ENCODE peak calls at places on chromosomes 16 and 17, in nine cellular contexts. W is cardiac muscle cell, Z is HCT116, Q is mammary epithelial cell, D is transverse colon, P is A549, B is GM12878, G is endodermal cell, Y is thoracic aorta. K is an unnamed sample. For H3K4me1, the result is how much of the 10 kb centered on the place peaks cover.

GRCh38 chr17:6507535-6507934 is 48.8 kb downstream of the PITPNM3 start:
- DNase-seq in W (no peak), Z (peak), Q (peak), D (peak), P (peak), B (no peak), G (peak), Y (no peak), K (peak)

GRCh38 chr17:35808962-35809854 is at the start of gene TAF15:
- DNase-seq in W (peak), Z (peak), Q (peak), D (peak), P (peak), B (peak), G (peak), Y (peak), K (peak)

GRCh38 chr16:2147981-2148671 is at the start of gene RAB26:
- DNase-seq in W (peak), Z (no peak), Q (peak), D (peak), P (peak), B (no peak), G (peak), Y (no peak), K (no peak)

GRCh38 chr17:27473748-27474609 is 17.7 kb downstream of the KSR1 start:
- DNase-seq in W (peak), Z (no peak), Q (no peak), D (no peak), P (no peak), B (peak), G (no peak), Y (no peak), K (no peak)

GRCh38 chr16:74635303-74635702 is 28.4 kb upstream of the GLG1 start:
- DNase-seq in W (no peak), Z (no peak), Q (no peak), D (no peak), P (no peak), B (no peak), G (no peak), Y (no peak), K (no peak)

GRCh38 chr17:37848690-37849616 is 75.3 kb upstream of the TBC1D3K start:
- DNase-seq in W (no peak), Z (peak), Q (peak), D (no peak), P (peak), B (peak), G (peak), Y (no peak), K (peak)

GRCh38 chr17:5584383-5584951 is at the start of gene NLRP1:
- DNase-seq in W (peak), Z (peak), Q (peak), D (peak), P (peak), B (peak), G (peak), Y (peak), K (peak)

GRCh38 chr16:55285586-55285985 is 38.4 kb upstream of the IRX6 start:
- DNase-seq in W (no peak), Z (no peak), Q (no peak), D (no peak), P (no peak), B (no peak), G (no peak), Y (no peak), K (no peak)

GRCh38 chr17:80475949-80476876 is at the start of gene NPTX1:
- DNase-seq in W (peak), Z (no peak), Q (no peak), D (no peak), P (peak), B (no peak), G (peak), Y (no peak), K (no peak)

DNA sequence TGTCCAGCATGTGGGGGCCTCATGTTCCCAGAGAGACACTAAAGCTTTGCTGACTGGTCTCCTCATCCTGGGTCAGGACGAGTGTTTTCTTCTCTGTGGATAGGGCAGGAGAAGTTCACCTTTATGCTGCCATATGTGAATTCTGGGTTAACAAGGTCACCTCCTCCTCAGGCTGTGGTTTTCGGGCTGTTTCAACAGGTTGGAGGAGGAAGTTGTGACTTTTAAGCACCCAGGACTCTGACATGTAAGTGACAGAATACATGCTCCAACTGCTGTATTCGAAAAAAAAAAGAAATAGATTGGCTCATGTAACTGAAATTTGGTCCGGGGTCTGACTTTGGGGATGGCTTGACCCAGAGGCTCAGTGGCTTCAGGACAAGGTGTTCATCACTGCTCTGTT is 54.2 kb downstream of the SNX20 start:
- DNase-seq in W (no peak), Z (no peak), Q (no peak), D (no peak), P (no peak), B (no peak), G (no peak), Y (no peak), K (no peak)
- H3K27ac ChIP-seq in W (no peak), Z (no peak), Q (no peak), D (no peak), P (no peak), B (no peak), G (no peak), Y (peak), K (no peak)

DNA sequence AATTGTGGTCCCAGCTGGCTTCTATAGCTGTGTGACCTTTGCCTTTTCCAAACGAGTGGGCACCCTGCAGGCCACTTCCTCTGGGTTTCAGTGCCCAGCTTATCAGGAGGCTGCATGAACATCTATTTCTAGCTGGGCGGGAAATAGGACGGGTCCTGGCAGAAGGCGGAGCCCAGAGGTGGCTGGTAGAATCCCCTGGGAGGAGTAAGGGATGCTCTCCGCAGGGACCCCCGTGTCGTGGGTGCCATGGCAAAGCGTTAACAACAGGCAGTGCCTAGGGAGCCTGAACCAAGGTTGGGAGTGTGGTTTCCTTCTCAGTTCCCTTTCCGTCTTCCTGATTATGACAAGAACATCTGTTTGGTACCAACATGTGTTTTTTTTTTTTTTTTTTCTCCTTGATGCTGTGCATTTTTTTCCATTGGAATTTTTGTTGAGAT is 58.2 kb downstream of the PLCG2 start:
- DNase-seq in W (no peak), Z (no peak), Q (no peak), D (no peak), P (no peak), B (no peak), G (no peak), Y (no peak), K (no peak)
- H3K4me1 ChIP-seq in W (under half), Z (under half), Q (under half), D (under half), P (under half), B (half or more), G (under half), Y (under half), K (under half)

GRCh38 chr17:72538921-72539352 is 418.1 kb downstream of the SOX9 start:
- DNase-seq in W (no peak), Z (no peak), Q (no peak), D (peak), P (no peak), B (no peak), G (peak), Y (no peak), K (no peak)

GRCh38 chr17:72542317-72542716 is 421.5 kb downstream of the SOX9 start:
- DNase-seq in W (no peak), Z (no peak), Q (no peak), D (no peak), P (no peak), B (no peak), G (no peak), Y (no peak), K (no peak)

GRCh38 chr17:72536788-72537187 is 416.0 kb downstream of the SOX9 start:
- DNase-seq in W (no peak), Z (no peak), Q (no peak), D (no peak), P (no peak), B (no peak), G (no peak), Y (no peak), K (no peak)

GRCh38 chr17:72538443-72538842 is 417.6 kb downstream of the SOX9 start:
- DNase-seq in W (no peak), Z (no peak), Q (no peak), D (no peak), P (no peak), B (no peak), G (no peak), Y (no peak), K (no peak)

GRCh38 chr17:72539981-72540897 is 419.4 kb downstream of the SOX9 start:
- DNase-seq in W (peak), Z (peak), Q (peak), D (peak), P (peak), B (no peak), G (peak), Y (no peak), K (no peak)
- TF ChIP-seq CTCF in W (peak), Z (peak), Q (peak), D (peak), P (peak), B (peak), G (peak), Y (peak), K (peak)

GRCh38 chr16:24771779-24772157 is 42.3 kb downstream of the TNRC6A start:
- DNase-seq in W (no peak), Z (no peak), Q (no peak), D (no peak), P (no peak), B (no peak), G (no peak), Y (no peak), K (no peak)
- H3K27ac ChIP-seq in W (peak), Z (no peak), Q (no peak), D (no peak), P (no peak), B (no peak), G (no peak), Y (peak), K (no peak)

DNA sequence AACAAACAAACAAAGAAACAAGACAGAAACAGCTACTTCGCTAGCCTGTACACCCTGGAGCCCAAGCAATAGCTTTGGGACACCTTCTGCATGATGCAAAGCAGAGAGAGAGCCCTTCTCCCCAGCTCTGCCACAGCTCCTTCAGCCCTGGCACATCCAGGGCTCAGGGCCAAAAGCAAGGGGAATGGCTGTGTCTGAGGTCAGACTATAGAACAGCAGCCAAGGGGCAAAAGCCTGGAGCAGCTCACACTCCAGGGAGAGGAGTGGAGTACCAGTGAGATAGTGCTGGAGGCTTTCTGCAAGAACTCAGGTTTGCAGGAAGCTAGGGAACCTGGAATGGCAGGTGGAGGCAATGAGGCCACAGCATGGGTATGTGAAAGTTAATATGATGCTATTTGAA is 11.6 kb upstream of the SEPHS2 start:
- DNase-seq in W (no peak), Z (no peak), Q (no peak), D (no peak), P (no peak), B (no peak), G (no peak), Y (no peak), K (no peak)
- H3K4me1 ChIP-seq in W (under half), Z (under half), Q (under half), D (under half), P (under half), B (half or more), G (under half), Y (under half), K (under half)

GRCh38 chr16:73337897-73338296 is 290.0 kb upstream of the ZFHX3 start:
- DNase-seq in W (no peak), Z (no peak), Q (no peak), D (no peak), P (no peak), B (no peak), G (no peak), Y (no peak), K (no peak)
- TF ChIP-seq CTCF in W (no peak), Z (no peak), Q (no peak), D (no peak), P (no peak), B (no peak), G (no peak), Y (no peak), K (no peak)

K was measured in foreskin keratinocyte.